ENCODE peak calls at places on chromosomes 4 and X, in seven cellular contexts. X is head of caudate nucleus; H is activated CD8-positive, alpha-beta memory T cell treated with anti-CD3 and anti-CD28 coated beads for 48 hours; M is cardiac muscle cell; P is AG09309; V is cardiac fibroblast; F is HFF-Myc. Z is an unnamed sample.
A peak's percentile ranks its signal among the peaks of the same experiment; 100 is the strongest.

GRCh38 chr4:151951727-151952078 is 190.9 kb upstream of the GATB start:
- DNase-seq in X (peak; percentile 25), H (no peak), M (no peak), P (no peak), V (no peak), F (no peak), Z (no peak)

GRCh38 chrX:40945366-40945713 is 139.9 kb upstream of the USP9X start:
- DNase-seq in X (no peak), H (no peak), M (peak; percentile 85), P (peak; percentile 35), V (peak; percentile 78), F (no peak), Z (peak; percentile 34)

GRCh38 chr4:56535915-56536314 is 30.3 kb downstream of the ARL9 start:
- DNase-seq in X (no peak), H (no peak), M (no peak), P (no peak), V (no peak), F (no peak), Z (no peak)

GRCh38 chr4:102217775-102218174 is 127.5 kb downstream of the SLC39A8 start:
- DNase-seq in X (no peak), H (no peak), M (no peak), P (no peak), V (no peak), F (no peak), Z (no peak)

GRCh38 chr4:111066447-111066846 is 443.6 kb upstream of the PITX2 start:
- DNase-seq in X (no peak), H (no peak), M (no peak), P (no peak), V (peak; percentile 17), F (no peak), Z (no peak)

GRCh38 chrX:48703642-48704481 is 7.3 kb downstream of the SUV39H1 start:
- DNase-seq in X (no peak), H (no peak), M (peak; percentile 15), P (no peak), V (peak; percentile 25), F (no peak), Z (no peak)

GRCh38 chrX:86910027-86910426 is 607.6 kb upstream of the KLHL4 start:
- DNase-seq in X (no peak), H (no peak), M (no peak), P (no peak), V (no peak), F (no peak), Z (no peak)

GRCh38 chr4:124121511-124121934 is 591.0 kb downstream of the ANKRD50 start:
- DNase-seq in X (no peak), H (no peak), M (peak; percentile 81), P (peak; percentile 79), V (peak; percentile 90), F (no peak), Z (peak; percentile 43)

GRCh38 chrX:22660756-22661155 is 339.0 kb upstream of the DDX53 start:
- DNase-seq in X (no peak), H (no peak), M (no peak), P (no peak), V (no peak), F (no peak), Z (no peak)

GRCh38 chr4:118941149-118941548 is 52.5 kb downstream of the SYNPO2 start:
- DNase-seq in X (no peak), H (no peak), M (peak; percentile 67), P (no peak), V (peak; percentile 60), F (no peak), Z (no peak)

GRCh38 chrX:20547649-20548051 is 280.9 kb upstream of the RPS6KA3 start:
- DNase-seq in X (no peak), H (no peak), M (peak; percentile 58), P (peak; percentile 39), V (peak; percentile 55), F (no peak), Z (no peak)

GRCh38 chrX:91039777-91040176 is 394.9 kb upstream of the PABPC5 start:
- DNase-seq in X (no peak), H (no peak), M (no peak), P (no peak), V (no peak), F (no peak), Z (no peak)

GRCh38 chr4:153649572-153649991 is 34.5 kb upstream of the TLR2 start:
- DNase-seq in X (no peak), H (no peak), M (no peak), P (no peak), V (peak; percentile 65), F (no peak), Z (no peak)

GRCh38 chr4:3233391-3234071 is 15.4 kb upstream of the MSANTD1 start:
- DNase-seq in X (peak; percentile 41), H (no peak), M (peak; percentile 8), P (no peak), V (peak; percentile 19), F (no peak), Z (no peak)

GRCh38 chr4:7665321-7665720 is 230.6 kb upstream of the PSAPL1 start:
- DNase-seq in X (no peak), H (no peak), M (no peak), P (no peak), V (no peak), F (no peak), Z (no peak)

GRCh38 chr4:2671267-2671895 is 84.8 kb downstream of the TNIP2 start:
- DNase-seq in X (no peak), H (no peak), M (no peak), P (no peak), V (no peak), F (no peak), Z (no peak)

GRCh38 chrX:33725556-33726232 is 406.4 kb downstream of the FAM47A start:
- DNase-seq in X (no peak), H (no peak), M (no peak), P (no peak), V (peak; percentile 14), F (no peak), Z (no peak)

GRCh38 chrX:154046262-154046771 is 26.6 kb upstream of the IRAK1 start:
- DNase-seq in X (no peak), H (no peak), M (peak; percentile 94), P (peak; percentile 58), V (peak; percentile 78), F (no peak), Z (peak; percentile 44)

GRCh38 chr4:69984030-69984443 is 11.7 kb upstream of the STATH start:
- DNase-seq in X (no peak), H (no peak), M (peak; percentile 81), P (no peak), V (peak; percentile 62), F (no peak), Z (peak; percentile 21)

GRCh38 chr4:25108556-25108955 is 51.7 kb downstream of the SEPSECS start:
- DNase-seq in X (no peak), H (no peak), M (no peak), P (no peak), V (no peak), F (no peak), Z (no peak)

GRCh38 chr4:16461362-16461761 is 235.1 kb upstream of the TAPT1 start:
- DNase-seq in X (no peak), H (no peak), M (no peak), P (no peak), V (no peak), F (peak; percentile 9), Z (no peak)

GRCh38 chr4:61501812-61502211 is 301.7 kb downstream of the ADGRL3 start:
- DNase-seq in X (no peak), H (no peak), M (no peak), P (no peak), V (no peak), F (no peak), Z (no peak)

GRCh38 chrX:150693782-150694574 is 782 bp downstream of the MTMR1 start:
- DNase-seq in X (peak; percentile 25), H (no peak), M (peak; percentile 21), P (peak; percentile 56), V (peak; percentile 71), F (peak; percentile 10), Z (no peak)

GRCh38 chr4:20652226-20652836 is 47.9 kb upstream of the PACRGL start:
- DNase-seq in X (no peak), H (no peak), M (no peak), P (no peak), V (no peak), F (no peak), Z (no peak)